ENCODE peak calls at places on chromosome 1, in four cellular contexts. Q is neural progenitor cell, V is suprapubic skin, R is IMR-90. U is an unnamed sample.

GRCh38 chr1:5390497-5390896 is 601.7 kb downstream of the NPHP4 start:
- DNase-seq in Q (no peak), V (no peak), R (no peak), U (peak; percentile 16)

GRCh38 chr1:2213576-2214505 is 14.3 kb upstream of the SKI start:
- DNase-seq in Q (no peak), V (peak; percentile 93), R (peak; percentile 86), U (no peak)

GRCh38 chr1:190172636-190173410 is 304.8 kb downstream of the BRINP3 start:
- DNase-seq in Q (peak; percentile 14), V (no peak), R (peak; percentile 9), U (no peak)

GRCh38 chr1:204013052-204013451 is 59.9 kb upstream of the SOX13 start:
- DNase-seq in Q (peak; percentile 45), V (no peak), R (no peak), U (no peak)

GRCh38 chr1:152347116-152347728 is 12.6 kb downstream of the FLG2 start:
- DNase-seq in Q (peak; percentile 25), V (no peak), R (peak; percentile 52), U (peak; percentile 66)

GRCh38 chr1:112906155-112906698 is 49.8 kb downstream of the SLC16A1 start:
- DNase-seq in Q (peak; percentile 16), V (no peak), R (no peak), U (peak; percentile 69)

GRCh38 chr1:238991730-238992490 is 394.5 kb upstream of the CHRM3 start:
- DNase-seq in Q (no peak), V (no peak), R (no peak), U (no peak)

GRCh38 chr1:174393885-174394284 is 53.9 kb upstream of the GPR52 start:
- DNase-seq in Q (no peak), V (no peak), R (no peak), U (no peak)

DNA sequence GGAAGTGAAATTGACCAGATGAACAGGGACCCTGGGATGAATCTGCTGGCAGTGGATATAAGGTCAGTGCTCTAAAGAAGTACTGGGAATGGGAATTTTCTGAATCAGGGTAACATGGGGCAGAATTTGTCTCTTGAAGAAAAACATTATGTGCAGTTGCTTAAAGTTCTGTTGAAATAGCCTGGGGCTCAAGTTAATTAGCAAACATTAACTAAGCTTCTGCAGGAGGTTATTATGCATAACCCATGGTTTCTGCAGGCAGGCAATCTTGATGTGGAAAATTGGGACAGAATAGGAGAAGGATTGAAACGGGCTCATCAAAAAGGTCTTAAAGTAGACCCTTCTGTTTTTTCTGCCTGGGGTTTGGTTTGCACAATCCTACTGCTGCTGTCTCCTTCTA is 14.0 kb downstream of the GSTM5 start:
- DNase-seq in Q (no peak), V (no peak), R (no peak), U (no peak)
- H3K27ac ChIP-seq in Q (no peak overlapping the region), V (no peak overlapping the region), R (no peak overlapping the region), U (no peak overlapping the region)

GRCh38 chr1:162193815-162194214 is 124.3 kb downstream of the NOS1AP start:
- DNase-seq in Q (peak; percentile 32), V (no peak), R (no peak), U (peak; percentile 96)
- H3K27ac ChIP-seq in Q (peak overlapping the region; percentile 39), V (no peak overlapping the region), R (no peak overlapping the region), U (peak overlapping the region; percentile 91)

DNA sequence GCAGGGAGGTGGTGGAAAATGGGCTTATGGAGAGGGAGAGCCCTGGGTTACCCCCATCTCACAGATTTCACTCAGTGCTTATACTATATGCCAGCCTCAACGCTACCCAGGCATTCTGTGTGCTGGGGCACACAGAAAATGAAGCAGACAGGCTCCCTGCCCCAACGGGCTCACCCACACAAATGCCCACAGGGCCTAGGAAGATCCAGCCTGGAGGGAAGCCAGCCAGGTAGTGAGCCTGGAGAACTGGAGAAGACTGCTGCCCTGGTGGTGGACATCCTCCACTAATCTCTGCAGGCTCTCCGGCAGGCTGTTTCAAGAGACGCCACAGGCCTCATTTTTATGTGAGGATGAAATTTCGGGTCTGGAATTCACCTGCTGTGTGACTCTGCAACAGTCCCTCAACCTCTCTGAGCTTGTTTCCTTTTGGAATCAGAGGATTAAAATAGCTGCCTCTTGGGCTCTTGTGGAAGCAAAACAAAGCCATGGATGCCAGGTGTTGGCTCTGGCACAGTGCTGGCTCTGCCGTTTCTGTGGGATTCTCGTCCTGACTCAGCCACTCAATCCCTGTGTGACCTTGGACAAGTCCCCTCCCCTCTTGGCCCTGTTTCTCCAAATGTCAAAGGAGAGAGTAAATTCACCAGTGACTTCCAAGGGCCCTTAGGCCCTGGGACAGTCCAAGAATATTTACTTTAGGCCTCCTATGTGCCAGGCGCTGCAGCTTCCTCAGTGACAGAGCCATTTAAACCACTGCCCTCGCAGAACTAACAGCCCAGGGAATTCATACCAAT is 3.6 kb downstream of the PAQR7 start:
- DNase-seq in Q (no peak), V (peak; percentile 59), R (no peak), U (no peak)
- H3K27ac ChIP-seq in Q (no peak overlapping the region), V (peak overlapping the region; percentile 64), R (no peak overlapping the region), U (no peak overlapping the region)

DNA sequence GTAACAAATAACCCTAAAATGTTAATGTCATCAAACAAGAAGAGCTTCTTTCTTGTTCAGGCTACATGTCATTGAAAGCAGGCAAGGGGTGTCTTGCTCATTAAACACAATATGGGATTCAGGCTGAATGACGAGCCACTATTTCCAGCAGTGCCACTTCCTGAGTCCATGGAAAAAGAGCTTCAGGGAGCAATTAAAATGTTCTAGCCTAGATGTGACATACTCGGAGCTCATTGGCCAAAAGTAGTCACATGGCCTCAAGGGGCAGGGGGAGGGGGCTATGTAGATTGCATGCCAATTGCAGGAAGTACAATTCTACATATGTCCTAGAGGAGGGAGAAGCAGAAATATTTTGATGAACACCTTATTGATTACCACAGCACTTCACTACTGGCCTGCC is 685.3 kb upstream of the ADGRL2 start:
- DNase-seq in Q (no peak), V (no peak), R (no peak), U (no peak)
- H3K27ac ChIP-seq in Q (no peak overlapping the region), V (no peak overlapping the region), R (no peak overlapping the region), U (no peak overlapping the region)

GRCh38 chr1:94043738-94044289 is 77.1 kb downstream of the ABCA4 start:
- DNase-seq in Q (no peak), V (no peak), R (no peak), U (no peak)
- H3K27ac ChIP-seq in Q (no peak overlapping the region), V (peak overlapping the region; percentile 75), R (no peak overlapping the region), U (no peak overlapping the region)

GRCh38 chr1:100649128-100649527 is 70.4 kb upstream of the VCAM1 start:
- DNase-seq in Q (no peak), V (no peak), R (peak; percentile 23), U (no peak)
- H3K27ac ChIP-seq in Q (no peak overlapping the region), V (no peak overlapping the region), R (no peak overlapping the region), U (no peak overlapping the region)

DNA sequence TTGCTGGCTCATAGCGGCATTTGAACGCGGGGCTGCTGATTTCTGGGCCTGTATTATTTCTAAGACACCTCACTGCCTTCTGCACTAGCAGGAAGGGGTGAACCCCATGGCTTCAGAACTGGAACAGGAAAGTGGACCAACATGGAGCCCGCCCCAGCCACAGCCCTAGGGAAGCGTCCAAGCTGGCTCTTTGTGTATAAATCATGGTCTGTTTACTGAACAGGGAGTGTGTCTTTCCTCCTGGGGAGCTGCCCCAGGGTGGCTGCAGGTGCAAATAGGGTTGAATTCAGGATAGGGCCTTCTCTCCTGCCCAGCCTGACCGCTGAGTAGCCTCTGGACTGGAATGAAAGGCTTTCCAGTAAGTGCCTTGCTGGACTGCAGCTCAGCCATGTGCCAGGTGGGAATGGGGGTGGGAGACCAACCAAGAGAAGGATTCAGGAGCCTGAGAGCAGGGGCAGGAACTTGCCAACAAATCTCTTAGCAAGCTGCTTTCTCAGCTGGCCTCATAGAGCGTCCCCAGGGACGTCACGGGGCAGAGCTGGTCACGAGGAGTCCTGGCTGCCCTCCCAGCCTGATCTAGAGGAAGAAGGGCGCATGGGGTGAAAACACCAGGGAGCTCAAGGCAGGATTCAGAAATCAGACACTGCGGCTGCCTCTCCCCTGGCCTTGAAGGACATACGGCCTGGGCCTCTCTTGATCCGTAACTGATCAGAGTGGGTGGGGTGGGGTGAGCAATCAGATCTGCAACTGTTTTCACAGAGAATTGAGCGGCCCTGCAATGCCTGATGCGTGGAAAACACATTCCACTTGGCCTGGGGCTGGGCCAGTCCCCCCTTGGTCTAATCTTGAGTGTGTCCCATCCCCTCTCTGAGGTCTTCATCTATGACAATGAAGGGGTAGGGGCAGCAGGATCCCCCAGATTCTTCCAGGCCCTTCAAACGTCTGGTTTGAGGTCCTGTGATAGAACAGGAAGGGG is 56.5 kb upstream of the SELENON start:
- DNase-seq in Q (no peak), V (peak; percentile 91), R (peak; percentile 35), U (peak; percentile 96)
- H3K27ac ChIP-seq in Q (no peak overlapping the region), V (peak overlapping the region; percentile 81), R (peak overlapping the region; percentile 4), U (peak overlapping the region; percentile 95)

GRCh38 chr1:108590947-108591346 is 31.0 kb downstream of the EEIG2 start:
- DNase-seq in Q (no peak), V (no peak), R (peak; percentile 95), U (no peak)

GRCh38 chr1:108591471-108591870 is 31.6 kb downstream of the EEIG2 start:
- DNase-seq in Q (no peak), V (peak; percentile 64), R (no peak), U (no peak)

GRCh38 chr1:108593448-108593847 is 33.5 kb downstream of the EEIG2 start:
- DNase-seq in Q (no peak), V (no peak), R (no peak), U (no peak)

GRCh38 chr1:108590436-108590835 is 30.5 kb downstream of the EEIG2 start:
- DNase-seq in Q (no peak), V (no peak), R (peak; percentile 17), U (no peak)

GRCh38 chr1:108592030-108592759 is 32.3 kb downstream of the EEIG2 start:
- DNase-seq in Q (no peak), V (no peak), R (no peak), U (no peak)
- H3K27ac ChIP-seq in Q (no peak overlapping the region), V (peak overlapping the region; percentile 77), R (no peak overlapping the region), U (no peak overlapping the region)

GRCh38 chr1:119045091-119045746 is 57.1 kb upstream of the TBX15 start:
- DNase-seq in Q (no peak), V (no peak), R (no peak), U (no peak)
- H3K27ac ChIP-seq in Q (no peak overlapping the region), V (no peak overlapping the region), R (no peak overlapping the region), U (no peak overlapping the region)

U was measured in WERI-Rb-1.